ENCODE peak calls at places on chromosomes 3 and 15, in six cellular contexts. One of them, this sample, is unnamed. For H3K4me1, the result is how much of the 10 kb centered on the place peaks cover.

GRCh38 chr15:78987891-78988360 is 43.1 kb upstream of the CTSH start:
- DNase-seq in endodermal cell: no peak
- DNase-seq in effector memory CD4-positive, alpha-beta T cell: no peak
- DNase-seq in PC-9: no peak
- DNase-seq in body of pancreas: no peak
- DNase-seq in upper lobe of right lung: no peak
- DNase-seq in this sample: no peak

GRCh38 chr3:33131328-33132018 is 17.7 kb downstream of the CRTAP start:
- DNase-seq in PC-9: peak
- DNase-seq in endodermal cell: peak
- DNase-seq in effector memory CD4-positive, alpha-beta T cell: peak
- DNase-seq in upper lobe of right lung: no peak
- DNase-seq in body of pancreas: peak
- DNase-seq in this sample: peak

GRCh38 chr15:82986442-82986780 is 401 bp downstream of the RAMAC start:
- DNase-seq in body of pancreas: no peak
- DNase-seq in upper lobe of right lung: no peak
- DNase-seq in endodermal cell: no peak
- DNase-seq in PC-9: no peak
- DNase-seq in effector memory CD4-positive, alpha-beta T cell: peak
- DNase-seq in this sample: peak

GRCh38 chr3:184772667-184773272 is 39.2 kb upstream of the VPS8 start:
- DNase-seq in body of pancreas: peak
- DNase-seq in effector memory CD4-positive, alpha-beta T cell: no peak
- DNase-seq in PC-9: no peak
- DNase-seq in endodermal cell: no peak
- DNase-seq in upper lobe of right lung: no peak
- DNase-seq in this sample: no peak

GRCh38 chr3:159761377-159761776 is 227.3 kb upstream of the IL12A start:
- DNase-seq in PC-9: no peak
- DNase-seq in effector memory CD4-positive, alpha-beta T cell: no peak
- DNase-seq in endodermal cell: no peak
- DNase-seq in body of pancreas: no peak
- DNase-seq in upper lobe of right lung: no peak
- DNase-seq in this sample: no peak

GRCh38 chr3:51500632-51501131 is 867 bp upstream of the DCAF1 start:
- DNase-seq in upper lobe of right lung: no peak
- DNase-seq in PC-9: no peak
- DNase-seq in effector memory CD4-positive, alpha-beta T cell: peak
- DNase-seq in body of pancreas: peak
- DNase-seq in endodermal cell: peak
- DNase-seq in this sample: peak

GRCh38 chr3:12756635-12757034 is 2.4 kb downstream of the TMEM40 start:
- DNase-seq in endodermal cell: no peak
- DNase-seq in upper lobe of right lung: no peak
- DNase-seq in PC-9: no peak
- DNase-seq in body of pancreas: no peak
- DNase-seq in effector memory CD4-positive, alpha-beta T cell: no peak
- DNase-seq in this sample: no peak

GRCh38 chr3:129182390-129183180 is 1.1 kb downstream of the CNBP start:
- DNase-seq in upper lobe of right lung: no peak
- DNase-seq in PC-9: no peak
- DNase-seq in endodermal cell: peak
- DNase-seq in body of pancreas: no peak
- DNase-seq in effector memory CD4-positive, alpha-beta T cell: no peak
- DNase-seq in this sample: peak

GRCh38 chr3:108036984-108037741 is 53.7 kb downstream of the CD47 start:
- DNase-seq in endodermal cell: peak
- DNase-seq in effector memory CD4-positive, alpha-beta T cell: no peak
- DNase-seq in body of pancreas: no peak
- DNase-seq in upper lobe of right lung: no peak
- DNase-seq in PC-9: peak
- DNase-seq in this sample: no peak

GRCh38 chr3:182364323-182364722 is 429.0 kb upstream of the ATP11B start:
- DNase-seq in effector memory CD4-positive, alpha-beta T cell: no peak
- DNase-seq in endodermal cell: peak
- DNase-seq in PC-9: no peak
- DNase-seq in body of pancreas: no peak
- DNase-seq in upper lobe of right lung: no peak
- DNase-seq in this sample: no peak

GRCh38 chr3:43348852-43349574 is 62.7 kb downstream of the SNRK start:
- DNase-seq in endodermal cell: no peak
- DNase-seq in PC-9: no peak
- DNase-seq in effector memory CD4-positive, alpha-beta T cell: no peak
- DNase-seq in body of pancreas: no peak
- DNase-seq in upper lobe of right lung: no peak
- DNase-seq in this sample: no peak

GRCh38 chr3:5013021-5013906 is 34.0 kb downstream of the BHLHE40 start:
- DNase-seq in endodermal cell: peak
- DNase-seq in PC-9: peak
- DNase-seq in body of pancreas: no peak
- DNase-seq in effector memory CD4-positive, alpha-beta T cell: no peak
- DNase-seq in upper lobe of right lung: peak
- DNase-seq in this sample: no peak

GRCh38 chr3:115790759-115791158 is 167.4 kb downstream of the GAP43 start:
- DNase-seq in upper lobe of right lung: no peak
- DNase-seq in endodermal cell: peak
- DNase-seq in body of pancreas: no peak
- DNase-seq in PC-9: peak
- DNase-seq in effector memory CD4-positive, alpha-beta T cell: no peak
- DNase-seq in this sample: no peak

GRCh38 chr3:127982155-127982554 is 67.1 kb downstream of the KBTBD12 start:
- DNase-seq in upper lobe of right lung: no peak
- DNase-seq in endodermal cell: no peak
- DNase-seq in PC-9: no peak
- DNase-seq in body of pancreas: no peak
- DNase-seq in effector memory CD4-positive, alpha-beta T cell: no peak
- DNase-seq in this sample: no peak

GRCh38 chr3:101902041-101902440 is 52.7 kb downstream of the NFKBIZ start:
- DNase-seq in upper lobe of right lung: no peak
- DNase-seq in PC-9: peak
- DNase-seq in endodermal cell: no peak
- DNase-seq in body of pancreas: no peak
- DNase-seq in effector memory CD4-positive, alpha-beta T cell: no peak
- DNase-seq in this sample: no peak

GRCh38 chr3:153232737-153233330 is 70.8 kb downstream of the RAP2B start:
- DNase-seq in effector memory CD4-positive, alpha-beta T cell: no peak
- DNase-seq in upper lobe of right lung: no peak
- DNase-seq in endodermal cell: no peak
- DNase-seq in PC-9: no peak
- DNase-seq in body of pancreas: no peak
- DNase-seq in this sample: no peak

GRCh38 chr15:37095197-37095992 is 5.0 kb downstream of the MEIS2 start:
- DNase-seq in effector memory CD4-positive, alpha-beta T cell: no peak
- DNase-seq in endodermal cell: peak
- DNase-seq in PC-9: no peak
- DNase-seq in body of pancreas: no peak
- DNase-seq in upper lobe of right lung: no peak
- DNase-seq in this sample: no peak

GRCh38 chr3:151439652-151440125 is 21.2 kb downstream of the IGSF10 start:
- DNase-seq in body of pancreas: peak
- DNase-seq in endodermal cell: no peak
- DNase-seq in upper lobe of right lung: no peak
- DNase-seq in effector memory CD4-positive, alpha-beta T cell: no peak
- DNase-seq in PC-9: peak
- DNase-seq in this sample: peak

GRCh38 chr15:46091860-46092450 is 457.1 kb downstream of the SQOR start:
- DNase-seq in body of pancreas: peak
- DNase-seq in upper lobe of right lung: no peak
- DNase-seq in effector memory CD4-positive, alpha-beta T cell: no peak
- DNase-seq in endodermal cell: peak
- DNase-seq in PC-9: no peak
- DNase-seq in this sample: peak

DNA sequence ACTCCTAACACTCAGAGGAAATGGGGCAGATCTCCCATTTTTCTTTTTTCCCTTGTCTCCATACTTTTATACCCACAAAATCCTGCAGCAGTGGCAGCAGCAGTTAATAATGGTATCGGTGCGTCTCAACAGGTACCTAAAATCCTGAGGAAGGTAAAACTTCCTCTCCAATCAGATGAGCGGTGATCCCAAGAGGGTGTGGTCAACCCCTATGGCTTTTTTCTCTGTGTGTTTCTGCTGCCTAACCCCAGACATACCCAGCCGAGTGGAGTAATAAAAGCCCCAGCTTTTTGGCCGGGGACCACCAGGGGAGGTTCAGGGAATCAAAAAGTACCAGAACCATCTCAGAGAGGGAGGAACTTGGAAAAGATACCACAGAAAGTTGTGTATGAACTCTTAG is 9.1 kb downstream of the GK5 start:
- DNase-seq in upper lobe of right lung: no peak
- DNase-seq in PC-9: no peak
- DNase-seq in endodermal cell: peak
- DNase-seq in effector memory CD4-positive, alpha-beta T cell: no peak
- DNase-seq in body of pancreas: no peak
- DNase-seq in this sample: no peak
- H3K4me1 ChIP-seq in upper lobe of right lung: under half
- H3K4me1 ChIP-seq in PC-9: under half
- H3K4me1 ChIP-seq in endodermal cell: under half
- H3K4me1 ChIP-seq in effector memory CD4-positive, alpha-beta T cell: under half
- H3K4me1 ChIP-seq in body of pancreas: under half
- H3K4me1 ChIP-seq in this sample: under half

GRCh38 chr15:70017025-70017424 is 80.7 kb downstream of the TLE3 start:
- DNase-seq in upper lobe of right lung: no peak
- DNase-seq in effector memory CD4-positive, alpha-beta T cell: no peak
- DNase-seq in endodermal cell: no peak
- DNase-seq in PC-9: no peak
- DNase-seq in body of pancreas: no peak
- DNase-seq in this sample: no peak
- H3K4me3 ChIP-seq in upper lobe of right lung: no peak
- H3K4me3 ChIP-seq in effector memory CD4-positive, alpha-beta T cell: no peak
- H3K4me3 ChIP-seq in endodermal cell: no peak
- H3K4me3 ChIP-seq in PC-9: no peak
- H3K4me3 ChIP-seq in body of pancreas: no peak
- H3K4me3 ChIP-seq in this sample: no peak

GRCh38 chr3:131840151-131840797 is 194.5 kb downstream of the CPNE4 start:
- DNase-seq in upper lobe of right lung: no peak
- DNase-seq in PC-9: no peak
- DNase-seq in endodermal cell: no peak
- DNase-seq in effector memory CD4-positive, alpha-beta T cell: no peak
- DNase-seq in body of pancreas: no peak
- DNase-seq in this sample: no peak

GRCh38 chr3:131831608-131832007 is 203.2 kb downstream of the CPNE4 start:
- DNase-seq in upper lobe of right lung: no peak
- DNase-seq in effector memory CD4-positive, alpha-beta T cell: no peak
- DNase-seq in endodermal cell: no peak
- DNase-seq in PC-9: no peak
- DNase-seq in body of pancreas: no peak
- DNase-seq in this sample: no peak

GRCh38 chr3:131835906-131836305 is 198.9 kb downstream of the CPNE4 start:
- DNase-seq in upper lobe of right lung: no peak
- DNase-seq in effector memory CD4-positive, alpha-beta T cell: no peak
- DNase-seq in endodermal cell: no peak
- DNase-seq in PC-9: no peak
- DNase-seq in body of pancreas: no peak
- DNase-seq in this sample: no peak
- H3K4me1 ChIP-seq in upper lobe of right lung: under half
- H3K4me1 ChIP-seq in effector memory CD4-positive, alpha-beta T cell: under half
- H3K4me1 ChIP-seq in endodermal cell: under half
- H3K4me1 ChIP-seq in PC-9: under half
- H3K4me1 ChIP-seq in body of pancreas: under half
- H3K4me1 ChIP-seq in this sample: under half

GRCh38 chr15:74038707-74039655 is 43.4 kb downstream of the GOLGA6A start:
- DNase-seq in endodermal cell: peak
- DNase-seq in PC-9: no peak
- DNase-seq in body of pancreas: no peak
- DNase-seq in effector memory CD4-positive, alpha-beta T cell: no peak
- DNase-seq in upper lobe of right lung: no peak
- DNase-seq in this sample: no peak

GRCh38 chr15:74041777-74042435 is 40.4 kb downstream of the GOLGA6A start:
- DNase-seq in PC-9: no peak
- DNase-seq in body of pancreas: no peak
- DNase-seq in upper lobe of right lung: no peak
- DNase-seq in effector memory CD4-positive, alpha-beta T cell: no peak
- DNase-seq in endodermal cell: peak
- DNase-seq in this sample: no peak

GRCh38 chr15:74039656-74040010 is 42.7 kb downstream of the GOLGA6A start:
- DNase-seq in body of pancreas: no peak
- DNase-seq in effector memory CD4-positive, alpha-beta T cell: no peak
- DNase-seq in endodermal cell: peak
- DNase-seq in upper lobe of right lung: no peak
- DNase-seq in PC-9: no peak
- DNase-seq in this sample: no peak

GRCh38 chr15:74041311-74041756 is 41.0 kb downstream of the GOLGA6A start:
- DNase-seq in upper lobe of right lung: no peak
- DNase-seq in effector memory CD4-positive, alpha-beta T cell: no peak
- DNase-seq in endodermal cell: peak
- DNase-seq in PC-9: no peak
- DNase-seq in body of pancreas: no peak
- DNase-seq in this sample: no peak

GRCh38 chr15:74040115-74040850 is 42.1 kb downstream of the GOLGA6A start:
- DNase-seq in effector memory CD4-positive, alpha-beta T cell: no peak
- DNase-seq in body of pancreas: no peak
- DNase-seq in upper lobe of right lung: no peak
- DNase-seq in endodermal cell: peak
- DNase-seq in PC-9: no peak
- DNase-seq in this sample: no peak
- H3K4me3 ChIP-seq in effector memory CD4-positive, alpha-beta T cell: no peak
- H3K4me3 ChIP-seq in body of pancreas: no peak
- H3K4me3 ChIP-seq in upper lobe of right lung: no peak
- H3K4me3 ChIP-seq in endodermal cell: no peak
- H3K4me3 ChIP-seq in PC-9: no peak
- H3K4me3 ChIP-seq in this sample: no peak

GRCh38 chr3:31766654-31767053 is 214.4 kb downstream of the OSBPL10 start:
- DNase-seq in endodermal cell: no peak
- DNase-seq in upper lobe of right lung: no peak
- DNase-seq in PC-9: no peak
- DNase-seq in effector memory CD4-positive, alpha-beta T cell: no peak
- DNase-seq in body of pancreas: no peak
- DNase-seq in this sample: no peak

GRCh38 chr3:31772155-31772761 is 208.8 kb downstream of the OSBPL10 start:
- DNase-seq in upper lobe of right lung: no peak
- DNase-seq in body of pancreas: no peak
- DNase-seq in endodermal cell: no peak
- DNase-seq in PC-9: no peak
- DNase-seq in effector memory CD4-positive, alpha-beta T cell: no peak
- DNase-seq in this sample: no peak

GRCh38 chr3:31765856-31766255 is 215.2 kb downstream of the OSBPL10 start:
- DNase-seq in effector memory CD4-positive, alpha-beta T cell: no peak
- DNase-seq in endodermal cell: no peak
- DNase-seq in upper lobe of right lung: no peak
- DNase-seq in PC-9: no peak
- DNase-seq in body of pancreas: no peak
- DNase-seq in this sample: no peak

GRCh38 chr3:31770822-31771326 is 210.2 kb downstream of the OSBPL10 start:
- DNase-seq in effector memory CD4-positive, alpha-beta T cell: no peak
- DNase-seq in endodermal cell: no peak
- DNase-seq in upper lobe of right lung: no peak
- DNase-seq in body of pancreas: no peak
- DNase-seq in PC-9: no peak
- DNase-seq in this sample: no peak

DNA sequence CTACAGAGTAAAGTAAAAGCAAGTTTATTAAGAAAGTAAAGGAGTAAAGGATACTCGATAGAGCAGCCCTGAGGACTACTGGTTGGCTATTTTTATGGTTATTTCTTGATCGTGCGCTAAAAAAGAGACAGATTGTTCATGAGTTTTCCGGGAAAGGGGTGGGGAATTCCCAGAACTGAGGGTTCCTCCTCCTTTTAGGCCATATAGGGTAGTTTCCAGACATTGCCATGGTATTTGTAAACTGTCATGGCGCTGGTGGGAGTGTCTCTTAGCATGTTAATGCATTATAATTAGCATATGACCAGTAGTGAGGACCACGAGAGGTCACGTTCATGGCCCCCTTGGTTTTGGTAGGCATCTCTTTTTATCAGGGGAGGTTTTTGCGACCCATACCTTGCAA is 213.1 kb downstream of the OSBPL10 start:
- DNase-seq in body of pancreas: no peak
- DNase-seq in endodermal cell: no peak
- DNase-seq in effector memory CD4-positive, alpha-beta T cell: no peak
- DNase-seq in PC-9: no peak
- DNase-seq in upper lobe of right lung: no peak
- DNase-seq in this sample: no peak
- H3K4me1 ChIP-seq in body of pancreas: under half
- H3K4me1 ChIP-seq in endodermal cell: under half
- H3K4me1 ChIP-seq in effector memory CD4-positive, alpha-beta T cell: under half
- H3K4me1 ChIP-seq in PC-9: under half
- H3K4me1 ChIP-seq in upper lobe of right lung: under half
- H3K4me1 ChIP-seq in this sample: under half

This sample was measured in DND-41.